ENCODE peak calls at places on chromosomes 4 and X, in four cellular contexts. O is effector memory CD4-positive, alpha-beta T cell; B is EL; R is fibroblast of the aortic adventitia. H is an unnamed sample.

GRCh38 chr4:41212221-41213203 is 1.8 kb downstream of the APBB2 start:
- DNase-seq in O (no peak), B (peak), R (peak), H (peak)

GRCh38 chrX:107629533-107629909 is 1.2 kb downstream of the PRPS1 start:
- DNase-seq in O (no peak), B (peak), R (peak), H (no peak)

GRCh38 chr4:78560296-78560963 is 8.9 kb downstream of the ANXA3 start:
- DNase-seq in O (no peak), B (peak), R (peak), H (peak)

GRCh38 chr4:149831656-149832208 is 16.1 kb upstream of the IQCM start:
- DNase-seq in O (no peak), B (no peak), R (no peak), H (no peak)

GRCh38 chr4:107654694-107655093 is 65.3 kb downstream of the PAPSS1 start:
- DNase-seq in O (no peak), B (no peak), R (no peak), H (no peak)

GRCh38 chr4:186240452-186240847 is 13.1 kb downstream of the KLKB1 start:
- DNase-seq in O (no peak), B (no peak), R (no peak), H (no peak)

GRCh38 chr4:53716011-53716410 is 124.7 kb upstream of the LNX1 start:
- DNase-seq in O (no peak), B (peak), R (peak), H (no peak)

GRCh38 chrX:129497146-129497805 is 26.0 kb downstream of the SMARCA1 start:
- DNase-seq in O (no peak), B (no peak), R (no peak), H (no peak)

GRCh38 chr4:163556169-163556568 is 61.7 kb downstream of the TMA16 start:
- DNase-seq in O (no peak), B (peak), R (no peak), H (no peak)

GRCh38 chrX:128601706-128602105 is 549.5 kb upstream of the ACTRT1 start:
- DNase-seq in O (no peak), B (no peak), R (no peak), H (no peak)

GRCh38 chr4:2406406-2406805 is 12.0 kb downstream of the ZFYVE28 start:
- DNase-seq in O (no peak), B (no peak), R (no peak), H (no peak)

GRCh38 chrX:7132335-7133035 is 15.0 kb upstream of the STS start:
- DNase-seq in O (no peak), B (peak), R (peak), H (peak)

GRCh38 chrX:80485543-80485942 is 65.3 kb downstream of the TENT5D start:
- DNase-seq in O (no peak), B (no peak), R (no peak), H (no peak)

GRCh38 chr4:10605056-10605455 is 79.5 kb downstream of the CLNK start:
- DNase-seq in O (no peak), B (no peak), R (no peak), H (no peak)

GRCh38 chr4:14853186-14853946 is 148.9 kb upstream of the CPEB2 start:
- DNase-seq in O (no peak), B (peak), R (peak), H (peak)

GRCh38 chr4:13476915-13477314 is 7.2 kb downstream of the RAB28 start:
- DNase-seq in O (no peak), B (peak), R (peak), H (no peak)

GRCh38 chr4:57553695-57554094 is 443.5 kb upstream of the IGFBP7 start:
- DNase-seq in O (no peak), B (no peak), R (no peak), H (no peak)

GRCh38 chrX:72269671-72270251 is 7.3 kb downstream of the RPS4X start:
- DNase-seq in O (no peak), B (peak), R (peak), H (no peak)

GRCh38 chr4:16264798-16265197 is 38.5 kb upstream of the TAPT1 start:
- DNase-seq in O (no peak), B (peak), R (peak), H (peak)

GRCh38 chrX:67673741-67674274 is 130.0 kb downstream of the AR start:
- DNase-seq in O (no peak), B (no peak), R (peak), H (no peak)

GRCh38 chr4:186685744-186686143 is 37.9 kb downstream of the FAT1 start:
- DNase-seq in O (no peak), B (peak), R (peak), H (peak)

GRCh38 chrX:134480061-134480460 is 20.1 kb downstream of the HPRT1 start:
- DNase-seq in O (no peak), B (peak), R (peak), H (peak)

GRCh38 chrX:154457491-154458115 is 478 bp upstream of the PLXNA3 start:
- DNase-seq in O (peak), B (peak), R (no peak), H (peak)

GRCh38 chr4:11404431-11404830 is 24.3 kb downstream of the HS3ST1 start:
- DNase-seq in O (no peak), B (no peak), R (no peak), H (peak)

GRCh38 chr4:40763228-40763716 is 13.5 kb downstream of the NSUN7 start:
- DNase-seq in O (no peak), B (peak), R (peak), H (peak)

GRCh38 chr4:150875367-150875766 is 139.7 kb downstream of the LRBA start:
- DNase-seq in O (no peak), B (no peak), R (no peak), H (no peak)

GRCh38 chr4:126446917-126447316 is 1132.2 kb downstream of the FAT4 start:
- DNase-seq in O (no peak), B (no peak), R (no peak), H (no peak)

GRCh38 chr4:18935956-18936355 is 914.4 kb upstream of the LCORL start:
- DNase-seq in O (no peak), B (no peak), R (no peak), H (no peak)

GRCh38 chr4:143424276-143424675 is 87.6 kb downstream of the GAB1 start:
- DNase-seq in O (no peak), B (peak), R (peak), H (no peak)

H was measured in foreskin keratinocyte.